ENCODE peak calls at places on chromosomes 13 and 19, in six cellular contexts. L, Y, C, G, U and F are unnamed samples.
A peak's percentile ranks its signal among the peaks of the same experiment; 100 is the strongest.

GRCh38 chr13:45479661-45480060 is 14.9 kb downstream of the COG3 start:
- DNase-seq in C (no peak), U (no peak), L (no peak), Y (no peak), G (no peak), F (no peak)

GRCh38 chr13:32202268-32202667 is 112.9 kb downstream of the ZAR1L start:
- DNase-seq in L (no peak), G (no peak), Y (no peak), C (no peak), U (no peak), F (no peak)

GRCh38 chr13:20174656-20175405 is 14.0 kb upstream of the GJA3 start:
- DNase-seq in G (peak; percentile 90), Y (peak; percentile 99), L (peak; percentile 100), U (peak; percentile 83), C (no peak), F (peak; percentile 96)

GRCh38 chr19:55690109-55690768 is 15.2 kb downstream of the EPN1 start:
- DNase-seq in U (no peak), L (no peak), G (no peak), C (no peak), Y (no peak), F (no peak)

GRCh38 chr13:60583911-60584753 is 187.1 kb downstream of the TDRD3 start:
- DNase-seq in G (no peak), U (no peak), Y (peak; percentile 26), C (no peak), L (peak; percentile 92), F (no peak)

GRCh38 chr13:75061909-75062308 is 420.1 kb downstream of the TBC1D4 start:
- DNase-seq in C (no peak), Y (no peak), L (no peak), U (no peak), G (no peak), F (no peak)

GRCh38 chr13:29474991-29475390 is 120.5 kb downstream of the SLC7A1 start:
- DNase-seq in Y (no peak), L (peak; percentile 87), U (no peak), C (no peak), G (no peak), F (no peak)

GRCh38 chr13:45521292-45521691 is 56.6 kb downstream of the COG3 start:
- DNase-seq in Y (peak; percentile 79), C (no peak), G (no peak), L (peak; percentile 50), U (no peak), F (no peak)

GRCh38 chr13:98020271-98020670 is 66.8 kb downstream of the IPO5 start:
- DNase-seq in Y (no peak), U (no peak), G (no peak), L (peak; percentile 58), C (no peak), F (no peak)

GRCh38 chr19:16518483-16519229 is 22.5 kb downstream of the C19orf44 start:
- DNase-seq in U (no peak), Y (no peak), L (no peak), G (no peak), C (peak; percentile 61), F (no peak)

GRCh38 chr13:18948012-18948663 is 233.5 kb downstream of the TUBA3C start:
- DNase-seq in G (no peak), U (no peak), C (no peak), L (no peak), Y (no peak), F (no peak)

GRCh38 chr13:49112782-49113525 is 107.2 kb upstream of the MLNR start:
- DNase-seq in L (peak; percentile 14), Y (no peak), U (no peak), C (no peak), G (no peak), F (peak; percentile 34)

GRCh38 chr19:8600064-8600463 is 10.5 kb downstream of the ADAMTS10 start:
- DNase-seq in G (no peak), C (no peak), Y (no peak), L (no peak), U (no peak), F (no peak)

GRCh38 chr13:79724348-79725103 is 243.6 kb downstream of the NDFIP2 start:
- DNase-seq in Y (peak; percentile 8), U (no peak), C (no peak), G (no peak), L (no peak), F (no peak)

GRCh38 chr13:109595466-109595865 is 190.9 kb downstream of the IRS2 start:
- DNase-seq in L (peak; percentile 43), G (no peak), Y (no peak), C (no peak), U (no peak), F (no peak)

GRCh38 chr13:100454876-100455275 is 133.7 kb downstream of the GGACT start:
- DNase-seq in Y (peak; percentile 77), L (peak; percentile 48), U (no peak), C (no peak), G (peak; percentile 79), F (peak; percentile 9)

GRCh38 chr13:42377640-42378382 is 105.9 kb downstream of the AKAP11 start:
- DNase-seq in Y (no peak), U (peak; percentile 72), L (no peak), G (no peak), C (no peak), F (peak; percentile 99)

GRCh38 chr19:31413353-31413752 is 64.1 kb upstream of the TSHZ3 start:
- DNase-seq in G (no peak), C (no peak), L (no peak), U (no peak), Y (no peak), F (no peak)

GRCh38 chr19:31402931-31403330 is 53.7 kb upstream of the TSHZ3 start:
- DNase-seq in G (no peak), L (peak; percentile 46), C (no peak), Y (no peak), U (no peak), F (no peak)

GRCh38 chr19:31406106-31406505 is 56.9 kb upstream of the TSHZ3 start:
- DNase-seq in U (no peak), L (no peak), C (no peak), G (no peak), Y (no peak), F (no peak)

DNA sequence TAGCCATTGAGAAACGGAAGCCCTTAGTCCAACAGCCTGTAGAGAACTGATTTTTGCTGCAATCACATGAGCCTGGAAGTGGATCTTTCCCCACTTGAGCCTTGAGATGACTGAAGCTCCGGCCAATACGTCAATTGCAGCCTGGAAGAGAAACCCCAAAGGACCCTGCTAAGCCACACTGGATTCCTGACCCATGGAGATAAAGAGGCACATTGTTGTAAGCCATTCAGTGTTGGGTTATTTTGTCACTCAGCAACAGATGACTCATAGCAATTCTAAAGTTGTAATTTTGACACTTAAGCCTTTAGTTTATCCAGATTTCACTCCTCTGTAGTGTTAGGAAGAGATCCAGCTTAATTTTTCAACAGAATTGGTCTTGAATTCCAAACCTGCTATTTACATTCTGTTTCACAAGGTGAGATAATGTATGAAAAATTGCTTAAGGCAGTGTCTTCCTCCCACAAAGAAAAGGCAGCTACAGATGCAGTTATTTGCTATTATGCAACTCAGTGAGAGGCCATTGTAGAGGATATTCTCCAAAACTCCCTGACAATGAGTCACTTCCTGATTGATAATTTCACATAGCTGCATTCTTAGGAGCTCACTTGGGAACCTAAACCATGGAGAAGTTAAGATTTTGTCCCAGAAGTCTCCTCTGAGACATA is 59.4 kb upstream of the TSHZ3 start:
- DNase-seq in G (no peak), U (no peak), L (peak; percentile 90), Y (peak; percentile 36), C (no peak), F (no peak)
- H3K9me2 ChIP-seq in G (no peaks in the 10 kb centered on the region), U (no peaks in the 10 kb centered on the region), L (no peaks in the 10 kb centered on the region), Y (no peaks in the 10 kb centered on the region), C (no peaks in the 10 kb centered on the region), F (no peaks in the 10 kb centered on the region)

GRCh38 chr19:2685204-2685704 is 17.2 kb downstream of the GNG7 start:
- DNase-seq in L (no peak), Y (no peak), G (no peak), U (no peak), C (no peak), F (no peak)
- H3K9ac ChIP-seq in L (no peak overlapping the region), Y (no peak overlapping the region), G (no peak overlapping the region), U (no peak overlapping the region), C (no peak overlapping the region), F (no peak overlapping the region)

GRCh38 chr13:99416411-99417121 is 84.7 kb upstream of the TM9SF2 start:
- DNase-seq in U (no peak), L (no peak), G (no peak), Y (no peak), C (no peak), F (no peak)
- H3K4me1 ChIP-seq in U (peaks cover 12% of the 10 kb centered on the region), L (no peaks in the 10 kb centered on the region), G (no peaks in the 10 kb centered on the region), Y (no peaks in the 10 kb centered on the region), C (no peaks in the 10 kb centered on the region), F (peaks cover 14% of the 10 kb centered on the region)

GRCh38 chr13:35879111-35879510 is 252.1 kb downstream of the DCLK1 start:
- DNase-seq in Y (no peak), C (no peak), U (peak; percentile 28), L (no peak), G (no peak), F (no peak)
- H3K9me2 ChIP-seq in Y (no peaks in the 10 kb centered on the region), C (no peaks in the 10 kb centered on the region), U (no peaks in the 10 kb centered on the region), L (no peaks in the 10 kb centered on the region), G (no peaks in the 10 kb centered on the region), F (no peaks in the 10 kb centered on the region)

GRCh38 chr13:108460043-108460442 is 169.4 kb upstream of the MYO16 start:
- DNase-seq in U (no peak), G (no peak), Y (no peak), C (no peak), L (no peak), F (no peak)

DNA sequence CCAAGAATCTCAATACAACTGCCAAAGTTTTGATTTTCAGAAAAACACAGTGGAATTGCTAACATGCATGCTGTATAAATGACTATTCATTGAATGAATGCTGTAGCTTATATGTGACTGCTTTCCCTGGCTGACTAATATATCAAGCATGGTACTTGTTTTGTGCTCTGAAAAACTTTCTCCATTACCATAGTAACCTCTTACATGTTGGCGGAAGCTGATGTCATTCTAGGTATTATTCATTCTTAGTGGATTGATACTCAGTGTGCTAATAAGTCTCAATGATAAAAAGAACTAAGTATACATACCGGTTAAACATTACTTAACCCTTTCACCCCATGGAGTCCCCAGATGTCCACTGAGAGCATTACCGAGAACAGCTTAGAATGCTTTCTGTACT is 166.0 kb upstream of the MYO16 start:
- DNase-seq in G (no peak), L (peak; percentile 64), U (no peak), Y (peak; percentile 61), C (no peak), F (no peak)
- H3K9ac ChIP-seq in G (no peak overlapping the region), L (no peak overlapping the region), U (no peak overlapping the region), Y (no peak overlapping the region), C (peak overlapping the region; percentile 39), F (no peak overlapping the region)